ENCODE peak calls at places on chromosomes 11 and 22, in seven cellular contexts. X is OCI-LY7; P is effector CD4-positive, alpha-beta T cell; I is AG10803; Y is iris pigment epithelial cell; V is IMR-90; A is T1000. M is an unnamed sample.
A peak's percentile ranks its signal among the peaks of the same experiment; 100 is the strongest.

GRCh38 chr22:46477967-46478635 is 59.3 kb downstream of the CELSR1 start:
- DNase-seq in Y (no peak), I (no peak), P (no peak), X (no peak), A (no peak), V (no peak), M (no peak)

GRCh38 chr11:11584446-11584810 is 37.4 kb downstream of the GALNT18 start:
- DNase-seq in A (peak; percentile 22), P (no peak), V (peak; percentile 97), X (no peak), Y (peak; percentile 85), I (peak; percentile 29), M (peak; percentile 92)

GRCh38 chr11:105137286-105137685 is 2.3 kb downstream of the CARD18 start:
- DNase-seq in Y (peak; percentile 48), I (no peak), X (no peak), V (peak; percentile 43), A (no peak), P (no peak), M (no peak)

GRCh38 chr22:43883012-43883661 is 8.7 kb downstream of the PNPLA5 start:
- DNase-seq in P (peak; percentile 33), V (peak; percentile 81), I (peak; percentile 56), Y (peak; percentile 85), X (peak; percentile 75), A (peak; percentile 33), M (peak; percentile 81)

GRCh38 chr11:134126197-134126822 is 57.4 kb downstream of the JAM3 start:
- DNase-seq in V (peak; percentile 97), A (peak; percentile 46), X (no peak), I (peak; percentile 92), P (no peak), Y (peak; percentile 88), M (peak; percentile 96)

GRCh38 chr11:114273890-114274635 is 22.1 kb upstream of the NNMT start:
- DNase-seq in X (no peak), Y (no peak), V (no peak), A (no peak), I (no peak), P (no peak), M (no peak)

GRCh38 chr11:104105155-104105554 is 58.8 kb downstream of the PDGFD start:
- DNase-seq in Y (peak; percentile 63), I (peak; percentile 49), X (no peak), A (no peak), V (peak; percentile 37), P (no peak), M (peak; percentile 10)

GRCh38 chr22:37747090-37747714 is 50.4 kb downstream of the TRIOBP start:
- DNase-seq in Y (peak; percentile 28), I (peak; percentile 43), X (no peak), V (peak; percentile 66), P (no peak), A (peak; percentile 38), M (peak; percentile 70)

GRCh38 chr11:111909378-111909777 is 2.2 kb downstream of the CRYAB start:
- DNase-seq in P (no peak), V (no peak), A (no peak), I (no peak), X (no peak), Y (no peak), M (no peak)

GRCh38 chr22:46795845-46796565 is 33.6 kb downstream of the TBC1D22A start:
- DNase-seq in A (no peak), X (no peak), V (no peak), I (no peak), P (no peak), Y (no peak), M (no peak)

GRCh38 chr11:108369064-108369463 is 98.3 kb downstream of the C11orf65 start:
- DNase-seq in Y (peak; percentile 70), A (no peak), I (no peak), P (no peak), V (peak; percentile 23), X (no peak), M (no peak)

GRCh38 chr11:95089620-95090542 is at the start of gene ENDOD1:
- DNase-seq in P (peak; percentile 76), V (peak; percentile 74), A (peak; percentile 43), I (peak; percentile 83), X (peak; percentile 88), Y (peak; percentile 89), M (peak; percentile 96)